ENCODE peak calls at places on chromosomes 1 and 21, in four cellular contexts. W is esophagus squamous epithelium, N is SK-N-SH, L is uterus. X is an unnamed sample. For H3K4me1, the result is how much of the 10 kb centered on the place peaks cover.

GRCh38 chr1:117084231-117084630 is 24.1 kb downstream of the TTF2 start:
- DNase-seq in W (no peak), N (no peak), L (no peak), X (no peak)

GRCh38 chr1:2269193-2269921 is 41.2 kb downstream of the SKI start:
- DNase-seq in W (no peak), N (no peak), L (no peak), X (no peak)

GRCh38 chr1:229230893-229231753 is 39.8 kb upstream of the RAB4A start:
- DNase-seq in W (no peak), N (no peak), L (no peak), X (no peak)

GRCh38 chr1:20322825-20323612 is 32.3 kb downstream of the VWA5B1 start:
- DNase-seq in W (no peak), N (no peak), L (no peak), X (no peak)

GRCh38 chr1:184801503-184801902 is 46.8 kb upstream of the EDEM3 start:
- DNase-seq in W (no peak), N (no peak), L (no peak), X (no peak)

GRCh38 chr1:199197695-199198094 is 558.9 kb downstream of the PTPRC start:
- DNase-seq in W (no peak), N (no peak), L (no peak), X (no peak)

GRCh38 chr1:109240158-109241152 is 8.9 kb upstream of the CELSR2 start:
- DNase-seq in W (no peak), N (peak), L (peak), X (no peak)

GRCh38 chr1:19737413-19737812 is 62.3 kb downstream of the TMCO4 start:
- DNase-seq in W (no peak), N (no peak), L (no peak), X (peak)

GRCh38 chr1:48245106-48245505 is 22.6 kb downstream of the SLC5A9 start:
- DNase-seq in W (no peak), N (no peak), L (no peak), X (no peak)

GRCh38 chr21:42670884-42671283 is 17.5 kb downstream of the PDE9A start:
- DNase-seq in W (no peak), N (no peak), L (no peak), X (no peak)

GRCh38 chr1:55443175-55443933 is 228.2 kb upstream of the USP24 start:
- DNase-seq in W (peak), N (no peak), L (peak), X (no peak)

GRCh38 chr1:32215629-32216505 is 6.3 kb downstream of the TMEM234 start:
- DNase-seq in W (no peak), N (peak), L (peak), X (peak)

GRCh38 chr21:39136711-39137110 is 46.5 kb downstream of the PSMG1 start:
- DNase-seq in W (no peak), N (no peak), L (no peak), X (no peak)

GRCh38 chr1:153790996-153791855 is 16.0 kb downstream of the SLC27A3 start:
- DNase-seq in W (no peak), N (no peak), L (no peak), X (no peak)

GRCh38 chr1:112637257-112638108 is 17.9 kb downstream of the CAPZA1 start:
- DNase-seq in W (no peak), N (no peak), L (no peak), X (no peak)

GRCh38 chr21:46599251-46599572 is 5.7 kb downstream of the S100B start:
- DNase-seq in W (no peak), N (peak), L (no peak), X (peak)

GRCh38 chr21:26572668-26573381 is at the start of gene CYYR1:
- DNase-seq in W (no peak), N (peak), L (no peak), X (no peak)

GRCh38 chr1:22018583-22019559 is 17.4 kb downstream of the CELA3A start:
- DNase-seq in W (no peak), N (no peak), L (no peak), X (no peak)

GRCh38 chr1:185695299-185695698 is 38.9 kb upstream of the HMCN1 start:
- DNase-seq in W (no peak), N (no peak), L (no peak), X (no peak)

GRCh38 chr21:16942703-16943102 is 570.1 kb upstream of the CXADR start:
- DNase-seq in W (no peak), N (peak), L (no peak), X (peak)

GRCh38 chr1:84298688-84299535 is 2.6 kb upstream of the SAMD13 start:
- DNase-seq in W (no peak), N (peak), L (peak), X (peak)

GRCh38 chr1:228647523-228648444 is 87.5 kb upstream of the RHOU start:
- DNase-seq in W (no peak), N (peak), L (peak), X (peak)

GRCh38 chr1:204456826-204457361 is 37.7 kb downstream of the PIK3C2B start:
- DNase-seq in W (no peak), N (no peak), L (no peak), X (no peak)

GRCh38 chr1:89489037-89489729 is 35.4 kb upstream of the LRRC8B start:
- DNase-seq in W (no peak), N (no peak), L (no peak), X (no peak)

GRCh38 chr1:201332616-201333335 is 44.7 kb downstream of the TNNT2 start:
- DNase-seq in W (no peak), N (no peak), L (no peak), X (no peak)

GRCh38 chr1:113036639-113037321 is 36.2 kb upstream of the LRIG2 start:
- DNase-seq in W (no peak), N (no peak), L (no peak), X (no peak)

GRCh38 chr1:33092438-33092837 is 11.5 kb downstream of the AZIN2 start:
- DNase-seq in W (no peak), N (no peak), L (no peak), X (no peak)

GRCh38 chr1:45685308-45686080 is 839 bp downstream of the GPBP1L1 start:
- DNase-seq in W (no peak), N (no peak), L (no peak), X (peak)

GRCh38 chr1:212531796-212532195 is 76.8 kb upstream of the ATF3 start:
- DNase-seq in W (no peak), N (no peak), L (no peak), X (no peak)

DNA sequence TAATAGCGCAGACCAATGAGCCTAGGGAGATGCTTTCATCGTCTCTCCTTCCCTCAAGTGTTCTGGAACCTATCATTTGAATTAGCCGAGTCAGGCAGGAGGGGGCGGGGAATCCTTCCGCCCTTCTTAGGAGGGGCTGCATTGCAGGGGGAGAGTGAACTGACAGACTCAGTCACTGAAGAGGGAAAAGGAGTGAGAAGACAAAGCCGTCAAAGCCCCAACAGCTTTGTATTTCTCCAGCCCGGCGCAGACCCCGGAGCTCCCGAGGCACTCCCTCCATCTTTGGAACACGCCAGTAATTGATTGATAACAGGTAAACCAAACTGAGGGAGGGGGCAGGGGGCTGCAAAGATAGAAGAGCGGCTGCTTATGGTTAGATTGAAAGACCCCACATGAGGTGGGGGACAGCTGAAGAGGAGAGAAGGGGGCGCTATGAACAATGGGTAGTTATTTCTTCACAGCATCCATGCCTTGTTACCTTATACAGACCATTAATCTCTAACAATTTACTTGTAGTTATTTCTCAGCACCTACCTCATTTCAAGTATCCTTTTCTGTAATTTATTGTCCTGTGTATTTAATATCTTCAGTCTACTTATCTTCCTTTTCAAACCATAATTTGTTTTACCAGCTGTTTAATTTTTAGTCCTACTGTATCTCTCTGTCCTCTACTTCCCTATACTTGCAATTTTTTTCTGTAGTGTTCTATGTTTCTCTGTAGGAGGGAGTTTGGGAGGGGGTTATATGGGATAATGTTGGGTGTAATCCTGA is at the start of gene MLLT11:
- DNase-seq in W (no peak), N (peak), L (peak), X (no peak)
- TF ChIP-seq CTCF in W (no peak), N (peak), L (no peak), X (no peak)

GRCh38 chr1:155017021-155017945 is 14.7 kb downstream of the ZBTB7B start:
- DNase-seq in W (peak), N (peak), L (peak), X (peak)

GRCh38 chr1:155017946-155018316 is 15.3 kb downstream of the ZBTB7B start:
- DNase-seq in W (no peak), N (no peak), L (no peak), X (no peak)

GRCh38 chr1:155014709-155015508 is 12.3 kb downstream of the ZBTB7B start:
- DNase-seq in W (no peak), N (no peak), L (no peak), X (no peak)

GRCh38 chr1:155015527-155016230 is 13.1 kb downstream of the ZBTB7B start:
- DNase-seq in W (no peak), N (no peak), L (no peak), X (no peak)

DNA sequence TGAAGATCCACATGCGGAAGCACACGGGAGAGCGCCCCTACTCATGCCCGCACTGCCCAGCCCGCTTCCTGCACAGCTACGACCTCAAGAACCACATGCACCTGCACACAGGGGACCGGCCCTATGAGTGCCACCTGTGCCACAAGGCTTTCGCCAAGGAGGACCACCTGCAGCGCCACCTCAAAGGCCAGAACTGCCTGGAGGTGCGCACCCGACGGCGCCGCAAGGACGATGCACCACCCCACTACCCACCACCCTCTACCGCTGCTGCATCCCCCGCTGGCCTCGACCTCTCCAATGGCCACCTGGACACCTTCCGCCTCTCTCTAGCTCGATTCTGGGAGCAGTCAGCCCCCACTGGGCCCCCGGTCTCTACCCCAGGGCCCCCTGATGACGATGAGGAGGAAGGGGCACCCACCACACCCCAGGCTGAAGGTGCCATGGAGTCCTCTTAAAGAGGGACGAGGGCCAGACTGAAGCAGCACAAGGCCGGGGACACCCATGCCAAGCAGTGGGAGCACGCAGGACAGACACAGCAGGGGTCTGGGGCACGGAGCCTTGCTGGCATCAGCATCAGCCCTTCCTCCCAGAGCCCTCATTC is 13.7 kb downstream of the ZBTB7B start:
- DNase-seq in W (no peak), N (no peak), L (no peak), X (no peak)
- H3K4me3 ChIP-seq in W (no peak), N (no peak), L (no peak), X (no peak)

GRCh38 chr1:43539726-43540434 is 9.2 kb downstream of the PTPRF start:
- DNase-seq in W (no peak), N (no peak), L (no peak), X (no peak)
- H3K4me1 ChIP-seq in W (half or more), N (under half), L (under half), X (under half)

GRCh38 chr1:151165738-151166505 is at the start of the genes LYSMD1 and SCNM1:
- DNase-seq in W (peak), N (peak), L (peak), X (peak)
- TF ChIP-seq CTCF in W (peak), N (no peak), L (peak), X (no peak)

GRCh38 chr1:81887421-81887820 is 86.7 kb downstream of the ADGRL2 start:
- DNase-seq in W (no peak), N (no peak), L (no peak), X (no peak)
- H3K4me3 ChIP-seq in W (no peak), N (no peak), L (no peak), X (no peak)

GRCh38 chr1:51829058-51829457 is 49.5 kb downstream of the NRDC start:
- DNase-seq in W (no peak), N (no peak), L (no peak), X (no peak)
- H3K4me1 ChIP-seq in W (under half), N (under half), L (under half), X (under half)

GRCh38 chr1:245361056-245361455 is 206.3 kb downstream of the KIF26B start:
- DNase-seq in W (no peak), N (no peak), L (no peak), X (no peak)

GRCh38 chr1:245361951-245362350 is 207.2 kb downstream of the KIF26B start:
- DNase-seq in W (no peak), N (no peak), L (no peak), X (no peak)

GRCh38 chr1:245365071-245365470 is 210.3 kb downstream of the KIF26B start:
- DNase-seq in W (no peak), N (peak), L (no peak), X (no peak)

GRCh38 chr1:245365621-245366020 is 210.8 kb downstream of the KIF26B start:
- DNase-seq in W (no peak), N (no peak), L (no peak), X (no peak)

GRCh38 chr1:245363821-245364220 is 209.0 kb downstream of the KIF26B start:
- DNase-seq in W (no peak), N (no peak), L (no peak), X (peak)
- TF ChIP-seq CTCF in W (no peak), N (no peak), L (no peak), X (peak)

GRCh38 chr1:50417487-50417886 is 5.8 kb downstream of the DMRTA2 start:
- DNase-seq in W (no peak), N (peak), L (no peak), X (no peak)

GRCh38 chr1:50414853-50415234 is 8.4 kb downstream of the DMRTA2 start:
- DNase-seq in W (no peak), N (no peak), L (no peak), X (no peak)

GRCh38 chr1:50416150-50416527 is 7.1 kb downstream of the DMRTA2 start:
- DNase-seq in W (no peak), N (peak), L (no peak), X (no peak)

GRCh38 chr1:50416553-50417453 is 6.4 kb downstream of the DMRTA2 start:
- DNase-seq in W (no peak), N (peak), L (no peak), X (no peak)

DNA sequence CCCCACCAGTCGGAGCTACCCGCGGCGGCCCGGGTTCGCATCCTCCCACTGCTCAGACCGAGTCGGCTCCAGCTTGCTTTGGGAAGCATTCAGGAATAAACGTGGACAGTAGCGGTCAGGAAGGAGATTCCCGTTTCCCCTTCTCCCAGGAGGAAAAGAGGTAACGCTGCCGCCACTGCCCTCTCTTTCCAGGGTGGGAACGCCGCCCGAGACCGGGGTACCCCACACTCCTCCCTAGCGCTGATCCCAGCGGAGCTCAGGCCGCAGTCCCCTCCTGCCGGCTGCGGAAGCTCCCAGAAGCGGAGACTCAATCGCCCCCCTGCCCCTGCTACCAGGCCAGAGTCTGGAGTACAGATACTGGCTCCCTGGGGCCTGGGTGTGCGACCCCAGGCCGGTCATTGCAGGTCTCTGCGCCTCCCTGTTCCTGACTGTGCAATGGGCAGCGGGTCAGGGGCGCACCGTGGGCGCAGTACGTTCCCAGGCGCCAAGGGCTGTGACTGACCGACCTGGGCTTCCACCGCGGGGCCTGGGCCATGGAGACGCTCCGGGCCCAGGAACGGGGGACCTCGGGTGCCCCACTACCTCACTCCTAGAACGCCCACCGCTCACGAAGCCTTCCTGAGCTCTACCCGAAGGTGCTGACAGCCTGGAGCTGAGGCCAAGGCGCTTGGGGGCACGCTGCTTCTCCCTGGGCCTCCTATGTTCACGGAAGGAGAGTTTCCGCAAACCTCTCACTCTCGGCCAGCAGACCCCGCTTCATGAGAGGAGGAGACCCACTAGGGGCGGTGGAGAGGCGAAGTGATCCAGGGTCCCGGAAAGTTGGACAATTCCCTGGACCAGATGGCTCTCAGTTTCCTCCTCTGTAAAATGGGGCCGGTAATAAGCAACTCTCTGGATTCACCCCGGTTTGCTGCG is 7.8 kb downstream of the DMRTA2 start:
- DNase-seq in W (no peak), N (peak), L (no peak), X (no peak)
- H3K4me3 ChIP-seq in W (no peak), N (no peak), L (no peak), X (no peak)

GRCh38 chr1:79190074-79190473 is 183.5 kb upstream of the ADGRL4 start:
- DNase-seq in W (no peak), N (no peak), L (no peak), X (no peak)

GRCh38 chr1:79198841-79199240 is 192.3 kb upstream of the ADGRL4 start:
- DNase-seq in W (no peak), N (no peak), L (no peak), X (no peak)

GRCh38 chr1:79188371-79188770 is 181.8 kb upstream of the ADGRL4 start:
- DNase-seq in W (no peak), N (no peak), L (no peak), X (no peak)

GRCh38 chr1:79197421-79197820 is 190.9 kb upstream of the ADGRL4 start:
- DNase-seq in W (no peak), N (peak), L (no peak), X (peak)

DNA sequence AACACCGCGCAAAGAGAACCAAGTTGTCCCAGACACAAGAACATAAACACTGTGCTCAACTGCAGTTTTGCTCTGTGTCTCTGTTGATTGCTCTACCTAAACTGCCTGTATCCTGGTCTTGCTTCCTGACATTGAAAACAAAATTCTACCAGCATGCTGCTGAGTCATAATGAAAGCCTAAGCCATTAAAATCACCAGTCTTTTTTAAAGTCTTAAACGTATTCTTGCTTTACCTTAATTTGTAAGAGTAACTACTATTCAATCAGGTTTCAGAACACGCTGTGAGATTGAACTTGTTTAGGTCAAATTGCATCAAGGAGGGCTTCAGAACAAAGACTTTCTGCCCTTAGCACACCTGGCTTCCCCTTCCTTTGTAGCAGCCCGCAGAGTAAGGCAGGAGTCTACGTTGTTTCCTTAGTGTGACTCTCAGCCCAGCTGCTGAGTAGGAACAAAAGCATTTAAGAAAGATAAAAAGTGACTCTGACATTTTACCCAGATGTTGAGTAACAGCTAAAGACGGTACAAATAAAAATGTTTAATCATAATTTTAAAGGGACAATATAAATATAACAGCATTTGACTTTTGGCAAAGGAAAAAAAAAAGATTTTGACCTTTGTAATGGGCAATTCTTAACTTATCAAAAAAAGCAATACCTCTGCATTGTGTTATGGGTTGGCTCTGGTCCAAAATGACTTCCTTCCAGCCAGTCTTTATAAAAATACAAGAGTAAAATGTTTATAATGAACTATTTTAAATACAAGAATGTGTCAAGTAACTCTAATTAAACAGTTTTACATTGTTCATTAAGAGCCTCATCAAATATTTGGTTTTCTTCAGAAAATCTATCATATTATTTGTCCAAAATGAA is 186.9 kb upstream of the ADGRL4 start:
- DNase-seq in W (no peak), N (no peak), L (no peak), X (no peak)
- H3K4me1 ChIP-seq in W (under half), N (under half), L (under half), X (under half)